ENCODE peak calls at places on chromosomes 5 and 9, in nine cellular contexts. One of them, this sample, is unnamed.
A peak's percentile ranks its signal among the peaks of the same experiment; 100 is the strongest.

GRCh38 chr9:15469862-15470261 is 40.9 kb downstream of the PSIP1 start:
- DNase-seq in Peyer's patch: no peak
- DNase-seq in retinal pigment epithelial cell: no peak
- DNase-seq in CD4-positive, CD25-positive, alpha-beta regulatory T cell: no peak
- DNase-seq in SK-N-SH: no peak
- DNase-seq in hepatocyte: no peak
- DNase-seq in H7: no peak
- DNase-seq in esophagus squamous epithelium: no peak
- DNase-seq in right atrium auricular region: no peak
- DNase-seq in this sample: no peak

GRCh38 chr9:80492221-80492620 is 920.5 kb downstream of the TLE4 start:
- DNase-seq in SK-N-SH: no peak
- DNase-seq in right atrium auricular region: no peak
- DNase-seq in H7: no peak
- DNase-seq in hepatocyte: peak; percentile 8
- DNase-seq in CD4-positive, CD25-positive, alpha-beta regulatory T cell: no peak
- DNase-seq in esophagus squamous epithelium: no peak
- DNase-seq in retinal pigment epithelial cell: peak; percentile 87
- DNase-seq in Peyer's patch: no peak
- DNase-seq in this sample: no peak

GRCh38 chr5:172412724-172413260 is 41.5 kb downstream of the SH3PXD2B start:
- DNase-seq in Peyer's patch: peak; percentile 25
- DNase-seq in H7: peak; percentile 14
- DNase-seq in hepatocyte: peak; percentile 52
- DNase-seq in SK-N-SH: peak; percentile 61
- DNase-seq in CD4-positive, CD25-positive, alpha-beta regulatory T cell: peak; percentile 9
- DNase-seq in esophagus squamous epithelium: peak; percentile 24
- DNase-seq in right atrium auricular region: peak; percentile 96
- DNase-seq in retinal pigment epithelial cell: no peak
- DNase-seq in this sample: peak; percentile 55

GRCh38 chr9:31908891-31909480 is 475.5 kb upstream of the ACO1 start:
- DNase-seq in Peyer's patch: no peak
- DNase-seq in esophagus squamous epithelium: no peak
- DNase-seq in H7: no peak
- DNase-seq in hepatocyte: no peak
- DNase-seq in SK-N-SH: no peak
- DNase-seq in retinal pigment epithelial cell: no peak
- DNase-seq in right atrium auricular region: no peak
- DNase-seq in CD4-positive, CD25-positive, alpha-beta regulatory T cell: no peak
- DNase-seq in this sample: no peak

GRCh38 chr9:69076550-69076949 is 41.0 kb downstream of the FXN start:
- DNase-seq in right atrium auricular region: no peak
- DNase-seq in esophagus squamous epithelium: no peak
- DNase-seq in CD4-positive, CD25-positive, alpha-beta regulatory T cell: no peak
- DNase-seq in hepatocyte: no peak
- DNase-seq in retinal pigment epithelial cell: no peak
- DNase-seq in Peyer's patch: no peak
- DNase-seq in H7: no peak
- DNase-seq in SK-N-SH: no peak
- DNase-seq in this sample: no peak

GRCh38 chr5:157222506-157223230 is 42.0 kb downstream of the ITK start:
- DNase-seq in retinal pigment epithelial cell: peak; percentile 6
- DNase-seq in Peyer's patch: no peak
- DNase-seq in right atrium auricular region: no peak
- DNase-seq in SK-N-SH: no peak
- DNase-seq in H7: no peak
- DNase-seq in hepatocyte: peak; percentile 15
- DNase-seq in esophagus squamous epithelium: no peak
- DNase-seq in CD4-positive, CD25-positive, alpha-beta regulatory T cell: peak; percentile 75
- DNase-seq in this sample: no peak

GRCh38 chr5:94983861-94984535 is 300.9 kb downstream of the MCTP1 start:
- DNase-seq in esophagus squamous epithelium: no peak
- DNase-seq in H7: no peak
- DNase-seq in SK-N-SH: no peak
- DNase-seq in CD4-positive, CD25-positive, alpha-beta regulatory T cell: no peak
- DNase-seq in hepatocyte: no peak
- DNase-seq in retinal pigment epithelial cell: peak; percentile 57
- DNase-seq in right atrium auricular region: no peak
- DNase-seq in Peyer's patch: no peak
- DNase-seq in this sample: no peak

GRCh38 chr5:80554646-80555045 is 15.4 kb downstream of the ANKRD34B start:
- DNase-seq in CD4-positive, CD25-positive, alpha-beta regulatory T cell: no peak
- DNase-seq in hepatocyte: no peak
- DNase-seq in Peyer's patch: no peak
- DNase-seq in right atrium auricular region: no peak
- DNase-seq in H7: peak; percentile 61
- DNase-seq in SK-N-SH: no peak
- DNase-seq in esophagus squamous epithelium: no peak
- DNase-seq in retinal pigment epithelial cell: no peak
- DNase-seq in this sample: no peak

GRCh38 chr5:24633705-24634325 is 11.0 kb downstream of the CDH10 start:
- DNase-seq in esophagus squamous epithelium: no peak
- DNase-seq in retinal pigment epithelial cell: no peak
- DNase-seq in H7: no peak
- DNase-seq in Peyer's patch: no peak
- DNase-seq in right atrium auricular region: no peak
- DNase-seq in CD4-positive, CD25-positive, alpha-beta regulatory T cell: peak; percentile 11
- DNase-seq in hepatocyte: peak; percentile 75
- DNase-seq in SK-N-SH: peak; percentile 6
- DNase-seq in this sample: no peak

DNA sequence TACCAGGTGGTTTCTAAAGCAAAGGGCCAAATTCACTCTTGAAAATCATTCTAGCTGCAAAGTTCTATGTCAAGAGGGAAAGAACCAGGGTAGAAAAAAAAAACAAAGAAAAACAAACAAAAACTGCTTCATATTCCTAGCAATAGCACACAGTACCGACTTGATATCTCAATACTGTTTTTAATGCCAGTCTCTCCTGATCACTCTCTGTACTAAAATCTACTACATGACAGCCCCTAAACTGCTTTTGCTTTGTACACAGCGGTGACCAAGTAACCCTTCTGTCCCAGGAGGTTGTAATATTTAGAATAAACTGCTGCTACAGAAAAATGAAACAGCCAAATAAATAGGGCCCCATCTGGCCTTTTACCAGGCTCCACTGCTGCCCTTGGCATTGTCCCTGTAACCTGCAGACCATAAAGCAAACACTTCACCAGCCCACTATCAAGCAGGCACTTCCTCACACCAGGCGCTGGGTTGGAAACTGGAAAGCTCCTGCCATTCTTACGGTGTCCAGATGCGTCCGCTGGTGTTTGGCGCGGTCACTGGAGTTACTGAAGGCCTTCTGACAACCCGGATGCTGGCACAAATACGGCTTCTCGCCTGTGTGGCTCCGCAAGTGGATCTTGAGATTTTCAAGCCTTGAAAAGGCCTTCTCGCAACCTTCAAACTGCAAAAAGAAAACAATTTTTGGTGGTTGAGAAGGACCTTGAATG is 363.2 kb downstream of the GLIS3 start:
- DNase-seq in retinal pigment epithelial cell: no peak
- DNase-seq in right atrium auricular region: no peak
- DNase-seq in H7: no peak
- DNase-seq in CD4-positive, CD25-positive, alpha-beta regulatory T cell: no peak
- DNase-seq in hepatocyte: no peak
- DNase-seq in SK-N-SH: peak; percentile 33
- DNase-seq in Peyer's patch: no peak
- DNase-seq in esophagus squamous epithelium: no peak
- DNase-seq in this sample: no peak
- H3K4me3 ChIP-seq in retinal pigment epithelial cell: no peak overlapping the region
- H3K4me3 ChIP-seq in right atrium auricular region: no peak overlapping the region
- H3K4me3 ChIP-seq in H7: no peak overlapping the region
- H3K4me3 ChIP-seq in CD4-positive, CD25-positive, alpha-beta regulatory T cell: no peak overlapping the region
- H3K4me3 ChIP-seq in hepatocyte: no peak overlapping the region
- H3K4me3 ChIP-seq in SK-N-SH: no peak overlapping the region
- H3K4me3 ChIP-seq in Peyer's patch: no peak overlapping the region
- H3K4me3 ChIP-seq in esophagus squamous epithelium: no peak overlapping the region
- H3K4me3 ChIP-seq in this sample: no peak overlapping the region

DNA sequence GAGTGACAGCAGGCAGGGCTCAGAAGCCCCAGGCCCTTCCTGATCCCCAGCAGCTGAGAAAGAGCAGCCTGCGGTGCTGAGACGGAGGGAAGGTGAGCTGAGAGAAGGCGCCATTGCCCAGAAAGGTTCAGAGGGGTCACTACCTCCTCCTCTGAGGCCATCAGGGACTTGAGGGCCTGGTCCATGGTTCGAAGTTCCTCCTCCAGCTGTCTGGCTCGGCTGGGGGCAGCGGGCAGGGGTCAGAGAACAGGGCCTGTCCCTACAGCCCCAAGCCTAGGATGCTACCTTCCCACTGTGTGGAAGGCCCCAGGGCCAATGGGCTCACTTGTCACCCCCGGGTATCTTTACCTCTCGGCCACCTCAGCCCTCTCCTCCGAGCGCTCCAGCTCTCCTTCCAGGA is 4.8 kb downstream of the TPM2 start:
- DNase-seq in retinal pigment epithelial cell: no peak
- DNase-seq in Peyer's patch: no peak
- DNase-seq in CD4-positive, CD25-positive, alpha-beta regulatory T cell: no peak
- DNase-seq in SK-N-SH: no peak
- DNase-seq in hepatocyte: no peak
- DNase-seq in H7: no peak
- DNase-seq in esophagus squamous epithelium: no peak
- DNase-seq in right atrium auricular region: no peak
- DNase-seq in this sample: no peak
- H3K4me3 ChIP-seq in retinal pigment epithelial cell: no peak overlapping the region
- H3K4me3 ChIP-seq in Peyer's patch: no peak overlapping the region
- H3K4me3 ChIP-seq in CD4-positive, CD25-positive, alpha-beta regulatory T cell: no peak overlapping the region
- H3K4me3 ChIP-seq in SK-N-SH: no peak overlapping the region
- H3K4me3 ChIP-seq in hepatocyte: no peak overlapping the region
- H3K4me3 ChIP-seq in H7: no peak overlapping the region
- H3K4me3 ChIP-seq in esophagus squamous epithelium: no peak overlapping the region
- H3K4me3 ChIP-seq in right atrium auricular region: no peak overlapping the region
- H3K4me3 ChIP-seq in this sample: no peak overlapping the region

GRCh38 chr5:71601222-71602026 is 14.3 kb downstream of the MCCC2 start:
- DNase-seq in esophagus squamous epithelium: no peak
- DNase-seq in retinal pigment epithelial cell: peak; percentile 58
- DNase-seq in CD4-positive, CD25-positive, alpha-beta regulatory T cell: peak; percentile 93
- DNase-seq in H7: peak; percentile 69
- DNase-seq in Peyer's patch: peak; percentile 24
- DNase-seq in hepatocyte: peak; percentile 77
- DNase-seq in right atrium auricular region: peak; percentile 59
- DNase-seq in SK-N-SH: peak; percentile 65
- DNase-seq in this sample: no peak

GRCh38 chr5:71596169-71596568 is 9.0 kb downstream of the MCCC2 start:
- DNase-seq in hepatocyte: no peak
- DNase-seq in esophagus squamous epithelium: no peak
- DNase-seq in H7: no peak
- DNase-seq in SK-N-SH: no peak
- DNase-seq in CD4-positive, CD25-positive, alpha-beta regulatory T cell: no peak
- DNase-seq in Peyer's patch: no peak
- DNase-seq in retinal pigment epithelial cell: no peak
- DNase-seq in right atrium auricular region: no peak
- DNase-seq in this sample: no peak

GRCh38 chr5:71600783-71601182 is 13.6 kb downstream of the MCCC2 start:
- DNase-seq in right atrium auricular region: no peak
- DNase-seq in H7: no peak
- DNase-seq in retinal pigment epithelial cell: no peak
- DNase-seq in SK-N-SH: no peak
- DNase-seq in Peyer's patch: no peak
- DNase-seq in hepatocyte: no peak
- DNase-seq in CD4-positive, CD25-positive, alpha-beta regulatory T cell: no peak
- DNase-seq in esophagus squamous epithelium: no peak
- DNase-seq in this sample: no peak

GRCh38 chr5:71591100-71591499 is 4.0 kb downstream of the MCCC2 start:
- DNase-seq in retinal pigment epithelial cell: no peak
- DNase-seq in esophagus squamous epithelium: no peak
- DNase-seq in CD4-positive, CD25-positive, alpha-beta regulatory T cell: no peak
- DNase-seq in Peyer's patch: no peak
- DNase-seq in hepatocyte: no peak
- DNase-seq in H7: no peak
- DNase-seq in SK-N-SH: no peak
- DNase-seq in right atrium auricular region: no peak
- DNase-seq in this sample: no peak

GRCh38 chr5:71597001-71597400 is 9.9 kb downstream of the MCCC2 start:
- DNase-seq in esophagus squamous epithelium: no peak
- DNase-seq in retinal pigment epithelial cell: no peak
- DNase-seq in right atrium auricular region: no peak
- DNase-seq in hepatocyte: no peak
- DNase-seq in CD4-positive, CD25-positive, alpha-beta regulatory T cell: no peak
- DNase-seq in Peyer's patch: no peak
- DNase-seq in H7: no peak
- DNase-seq in SK-N-SH: no peak
- DNase-seq in this sample: no peak
- H3K4me3 ChIP-seq in esophagus squamous epithelium: no peak overlapping the region
- H3K4me3 ChIP-seq in retinal pigment epithelial cell: no peak overlapping the region
- H3K4me3 ChIP-seq in right atrium auricular region: no peak overlapping the region
- H3K4me3 ChIP-seq in hepatocyte: no peak overlapping the region
- H3K4me3 ChIP-seq in CD4-positive, CD25-positive, alpha-beta regulatory T cell: no peak overlapping the region
- H3K4me3 ChIP-seq in Peyer's patch: no peak overlapping the region
- H3K4me3 ChIP-seq in H7: no peak overlapping the region
- H3K4me3 ChIP-seq in SK-N-SH: no peak overlapping the region
- H3K4me3 ChIP-seq in this sample: no peak overlapping the region

GRCh38 chr5:90868799-90869198 is 310.2 kb downstream of the ADGRV1 start:
- DNase-seq in hepatocyte: no peak
- DNase-seq in right atrium auricular region: no peak
- DNase-seq in Peyer's patch: no peak
- DNase-seq in H7: no peak
- DNase-seq in esophagus squamous epithelium: no peak
- DNase-seq in retinal pigment epithelial cell: no peak
- DNase-seq in CD4-positive, CD25-positive, alpha-beta regulatory T cell: no peak
- DNase-seq in SK-N-SH: no peak
- DNase-seq in this sample: no peak

GRCh38 chr5:90866915-90867715 is 308.5 kb downstream of the ADGRV1 start:
- DNase-seq in right atrium auricular region: no peak
- DNase-seq in Peyer's patch: no peak
- DNase-seq in esophagus squamous epithelium: no peak
- DNase-seq in SK-N-SH: no peak
- DNase-seq in hepatocyte: no peak
- DNase-seq in retinal pigment epithelial cell: no peak
- DNase-seq in CD4-positive, CD25-positive, alpha-beta regulatory T cell: no peak
- DNase-seq in H7: no peak
- DNase-seq in this sample: no peak

GRCh38 chr5:90861843-90862586 is 303.4 kb downstream of the ADGRV1 start:
- DNase-seq in retinal pigment epithelial cell: no peak
- DNase-seq in esophagus squamous epithelium: no peak
- DNase-seq in H7: no peak
- DNase-seq in SK-N-SH: no peak
- DNase-seq in right atrium auricular region: no peak
- DNase-seq in hepatocyte: no peak
- DNase-seq in CD4-positive, CD25-positive, alpha-beta regulatory T cell: no peak
- DNase-seq in Peyer's patch: no peak
- DNase-seq in this sample: no peak

GRCh38 chr5:90865194-90865593 is 306.6 kb downstream of the ADGRV1 start:
- DNase-seq in hepatocyte: no peak
- DNase-seq in esophagus squamous epithelium: no peak
- DNase-seq in SK-N-SH: no peak
- DNase-seq in CD4-positive, CD25-positive, alpha-beta regulatory T cell: no peak
- DNase-seq in Peyer's patch: no peak
- DNase-seq in H7: no peak
- DNase-seq in retinal pigment epithelial cell: no peak
- DNase-seq in right atrium auricular region: no peak
- DNase-seq in this sample: no peak

DNA sequence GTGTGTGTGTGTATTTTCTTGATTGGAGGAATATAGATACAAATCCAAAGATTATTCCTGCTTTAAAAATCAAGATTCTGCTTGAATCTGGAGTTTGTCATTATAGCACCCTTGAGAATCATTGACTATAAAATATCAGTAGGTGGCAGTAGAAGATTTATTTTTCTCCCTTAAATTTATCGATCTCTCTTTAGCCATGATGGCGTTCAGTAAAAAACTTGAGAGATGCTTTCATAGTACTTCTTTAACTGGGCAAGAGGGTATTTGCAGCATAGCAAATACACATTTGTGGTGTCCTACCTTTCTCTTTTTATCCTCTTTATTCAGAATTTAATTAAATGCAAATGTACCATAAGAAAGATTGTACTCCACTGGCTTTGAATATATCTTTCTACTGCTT is 307.7 kb downstream of the ADGRV1 start:
- DNase-seq in hepatocyte: no peak
- DNase-seq in H7: peak; percentile 25
- DNase-seq in right atrium auricular region: no peak
- DNase-seq in Peyer's patch: no peak
- DNase-seq in esophagus squamous epithelium: no peak
- DNase-seq in SK-N-SH: peak; percentile 48
- DNase-seq in CD4-positive, CD25-positive, alpha-beta regulatory T cell: peak; percentile 30
- DNase-seq in retinal pigment epithelial cell: no peak
- DNase-seq in this sample: no peak
- H3K4me3 ChIP-seq in hepatocyte: no peak overlapping the region
- H3K4me3 ChIP-seq in H7: no peak overlapping the region
- H3K4me3 ChIP-seq in right atrium auricular region: no peak overlapping the region
- H3K4me3 ChIP-seq in Peyer's patch: no peak overlapping the region
- H3K4me3 ChIP-seq in esophagus squamous epithelium: no peak overlapping the region
- H3K4me3 ChIP-seq in SK-N-SH: no peak overlapping the region
- H3K4me3 ChIP-seq in CD4-positive, CD25-positive, alpha-beta regulatory T cell: no peak overlapping the region
- H3K4me3 ChIP-seq in retinal pigment epithelial cell: no peak overlapping the region
- H3K4me3 ChIP-seq in this sample: peak overlapping the region; percentile 5